ENCODE peak calls at places on chromosomes 3 and 15, in nine cellular contexts. One of them, this sample, is unnamed. For H3K27me3 and H3K36me3, the result is how much of the 10 kb centered on the place peaks cover.

GRCh38 chr15:42704492-42704926 is 32.4 kb downstream of the CDAN1 start:
- DNase-seq in PC-9: peak
- DNase-seq in psoas muscle: no peak
- DNase-seq in MM.1S: peak
- DNase-seq in cardiac muscle cell: peak
- DNase-seq in CD8-positive, alpha-beta T cell: peak
- DNase-seq in CD4-positive, CD25-positive, alpha-beta regulatory T cell: peak
- DNase-seq in right lobe of liver: peak
- DNase-seq in tibial artery: peak
- DNase-seq in this sample: peak

GRCh38 chr15:49041406-49041805 is 4.8 kb downstream of the SECISBP2L start:
- DNase-seq in cardiac muscle cell: peak
- DNase-seq in MM.1S: no peak
- DNase-seq in PC-9: no peak
- DNase-seq in CD4-positive, CD25-positive, alpha-beta regulatory T cell: no peak
- DNase-seq in right lobe of liver: no peak
- DNase-seq in CD8-positive, alpha-beta T cell: no peak
- DNase-seq in tibial artery: no peak
- DNase-seq in psoas muscle: no peak
- DNase-seq in this sample: no peak

GRCh38 chr3:97991278-97991652 is 19.0 kb upstream of the RIOX2 start:
- DNase-seq in MM.1S: no peak
- DNase-seq in CD4-positive, CD25-positive, alpha-beta regulatory T cell: no peak
- DNase-seq in CD8-positive, alpha-beta T cell: no peak
- DNase-seq in right lobe of liver: no peak
- DNase-seq in tibial artery: no peak
- DNase-seq in PC-9: no peak
- DNase-seq in psoas muscle: no peak
- DNase-seq in cardiac muscle cell: no peak
- DNase-seq in this sample: no peak

GRCh38 chr15:35279811-35280210 is 194.7 kb upstream of the NANOGP8 start:
- DNase-seq in CD8-positive, alpha-beta T cell: no peak
- DNase-seq in psoas muscle: no peak
- DNase-seq in cardiac muscle cell: peak
- DNase-seq in CD4-positive, CD25-positive, alpha-beta regulatory T cell: no peak
- DNase-seq in tibial artery: no peak
- DNase-seq in MM.1S: no peak
- DNase-seq in PC-9: no peak
- DNase-seq in right lobe of liver: no peak
- DNase-seq in this sample: no peak

GRCh38 chr15:62453979-62454378 is 288.9 kb upstream of the C2CD4B start:
- DNase-seq in right lobe of liver: no peak
- DNase-seq in tibial artery: no peak
- DNase-seq in psoas muscle: no peak
- DNase-seq in PC-9: no peak
- DNase-seq in CD4-positive, CD25-positive, alpha-beta regulatory T cell: no peak
- DNase-seq in CD8-positive, alpha-beta T cell: no peak
- DNase-seq in cardiac muscle cell: peak
- DNase-seq in MM.1S: no peak
- DNase-seq in this sample: no peak

GRCh38 chr15:72820278-72820677 is 36.7 kb upstream of the ADPGK start:
- DNase-seq in tibial artery: no peak
- DNase-seq in cardiac muscle cell: no peak
- DNase-seq in right lobe of liver: no peak
- DNase-seq in MM.1S: no peak
- DNase-seq in CD4-positive, CD25-positive, alpha-beta regulatory T cell: no peak
- DNase-seq in PC-9: no peak
- DNase-seq in psoas muscle: no peak
- DNase-seq in CD8-positive, alpha-beta T cell: no peak
- DNase-seq in this sample: no peak

GRCh38 chr15:75307778-75308390 is 25.2 kb downstream of the GOLGA6D start:
- DNase-seq in CD8-positive, alpha-beta T cell: no peak
- DNase-seq in MM.1S: peak
- DNase-seq in psoas muscle: no peak
- DNase-seq in PC-9: peak
- DNase-seq in cardiac muscle cell: peak
- DNase-seq in tibial artery: no peak
- DNase-seq in right lobe of liver: peak
- DNase-seq in CD4-positive, CD25-positive, alpha-beta regulatory T cell: no peak
- DNase-seq in this sample: peak

GRCh38 chr3:24149032-24149431 is 203.9 kb downstream of the NR1D2 start:
- DNase-seq in PC-9: no peak
- DNase-seq in tibial artery: no peak
- DNase-seq in cardiac muscle cell: no peak
- DNase-seq in psoas muscle: no peak
- DNase-seq in CD4-positive, CD25-positive, alpha-beta regulatory T cell: no peak
- DNase-seq in right lobe of liver: no peak
- DNase-seq in CD8-positive, alpha-beta T cell: no peak
- DNase-seq in MM.1S: no peak
- DNase-seq in this sample: no peak

GRCh38 chr3:124097362-124098120 is 105.6 kb upstream of the ROPN1 start:
- DNase-seq in psoas muscle: no peak
- DNase-seq in right lobe of liver: no peak
- DNase-seq in PC-9: no peak
- DNase-seq in MM.1S: no peak
- DNase-seq in CD4-positive, CD25-positive, alpha-beta regulatory T cell: no peak
- DNase-seq in tibial artery: no peak
- DNase-seq in cardiac muscle cell: no peak
- DNase-seq in CD8-positive, alpha-beta T cell: no peak
- DNase-seq in this sample: no peak

GRCh38 chr3:113758389-113759029 is 11.7 kb downstream of the ATP6V1A start:
- DNase-seq in PC-9: no peak
- DNase-seq in CD4-positive, CD25-positive, alpha-beta regulatory T cell: no peak
- DNase-seq in cardiac muscle cell: peak
- DNase-seq in tibial artery: no peak
- DNase-seq in CD8-positive, alpha-beta T cell: no peak
- DNase-seq in psoas muscle: no peak
- DNase-seq in MM.1S: no peak
- DNase-seq in right lobe of liver: no peak
- DNase-seq in this sample: no peak

GRCh38 chr3:70779296-70779695 is 466.9 kb upstream of the MDFIC2 start:
- DNase-seq in tibial artery: no peak
- DNase-seq in cardiac muscle cell: no peak
- DNase-seq in MM.1S: no peak
- DNase-seq in right lobe of liver: no peak
- DNase-seq in psoas muscle: no peak
- DNase-seq in CD4-positive, CD25-positive, alpha-beta regulatory T cell: no peak
- DNase-seq in CD8-positive, alpha-beta T cell: no peak
- DNase-seq in PC-9: no peak
- DNase-seq in this sample: no peak

GRCh38 chr15:33201376-33202189 is 7.1 kb upstream of the FMN1 start:
- DNase-seq in tibial artery: no peak
- DNase-seq in psoas muscle: peak
- DNase-seq in CD4-positive, CD25-positive, alpha-beta regulatory T cell: peak
- DNase-seq in right lobe of liver: peak
- DNase-seq in CD8-positive, alpha-beta T cell: peak
- DNase-seq in PC-9: peak
- DNase-seq in MM.1S: peak
- DNase-seq in cardiac muscle cell: peak
- DNase-seq in this sample: peak

GRCh38 chr3:171991166-171991565 is 48.2 kb upstream of the FNDC3B start:
- DNase-seq in right lobe of liver: no peak
- DNase-seq in MM.1S: no peak
- DNase-seq in CD8-positive, alpha-beta T cell: no peak
- DNase-seq in cardiac muscle cell: no peak
- DNase-seq in tibial artery: no peak
- DNase-seq in CD4-positive, CD25-positive, alpha-beta regulatory T cell: no peak
- DNase-seq in psoas muscle: no peak
- DNase-seq in PC-9: no peak
- DNase-seq in this sample: no peak

GRCh38 chr3:140050977-140051957 is 116.3 kb downstream of the CLSTN2 start:
- DNase-seq in PC-9: no peak
- DNase-seq in CD8-positive, alpha-beta T cell: no peak
- DNase-seq in cardiac muscle cell: no peak
- DNase-seq in psoas muscle: no peak
- DNase-seq in right lobe of liver: peak
- DNase-seq in MM.1S: no peak
- DNase-seq in tibial artery: no peak
- DNase-seq in CD4-positive, CD25-positive, alpha-beta regulatory T cell: no peak
- DNase-seq in this sample: peak

GRCh38 chr15:62085740-62086139 is 19.0 kb downstream of the C2CD4A start:
- DNase-seq in cardiac muscle cell: peak
- DNase-seq in psoas muscle: no peak
- DNase-seq in MM.1S: no peak
- DNase-seq in CD4-positive, CD25-positive, alpha-beta regulatory T cell: no peak
- DNase-seq in tibial artery: peak
- DNase-seq in PC-9: no peak
- DNase-seq in CD8-positive, alpha-beta T cell: no peak
- DNase-seq in right lobe of liver: no peak
- DNase-seq in this sample: no peak

GRCh38 chr3:118863731-118864322 is 170.8 kb downstream of the IGSF11 start:
- DNase-seq in MM.1S: no peak
- DNase-seq in CD8-positive, alpha-beta T cell: no peak
- DNase-seq in right lobe of liver: no peak
- DNase-seq in cardiac muscle cell: no peak
- DNase-seq in CD4-positive, CD25-positive, alpha-beta regulatory T cell: no peak
- DNase-seq in PC-9: no peak
- DNase-seq in psoas muscle: no peak
- DNase-seq in tibial artery: no peak
- DNase-seq in this sample: peak

GRCh38 chr3:31590650-31591049 is 57.9 kb downstream of the STT3B start:
- DNase-seq in cardiac muscle cell: no peak
- DNase-seq in right lobe of liver: no peak
- DNase-seq in psoas muscle: no peak
- DNase-seq in PC-9: no peak
- DNase-seq in CD4-positive, CD25-positive, alpha-beta regulatory T cell: no peak
- DNase-seq in MM.1S: no peak
- DNase-seq in tibial artery: no peak
- DNase-seq in CD8-positive, alpha-beta T cell: no peak
- DNase-seq in this sample: no peak

GRCh38 chr3:177041021-177041729 is 156.1 kb downstream of the TBL1XR1 start:
- DNase-seq in MM.1S: no peak
- DNase-seq in psoas muscle: no peak
- DNase-seq in tibial artery: peak
- DNase-seq in cardiac muscle cell: peak
- DNase-seq in right lobe of liver: no peak
- DNase-seq in CD4-positive, CD25-positive, alpha-beta regulatory T cell: no peak
- DNase-seq in CD8-positive, alpha-beta T cell: no peak
- DNase-seq in PC-9: no peak
- DNase-seq in this sample: no peak

DNA sequence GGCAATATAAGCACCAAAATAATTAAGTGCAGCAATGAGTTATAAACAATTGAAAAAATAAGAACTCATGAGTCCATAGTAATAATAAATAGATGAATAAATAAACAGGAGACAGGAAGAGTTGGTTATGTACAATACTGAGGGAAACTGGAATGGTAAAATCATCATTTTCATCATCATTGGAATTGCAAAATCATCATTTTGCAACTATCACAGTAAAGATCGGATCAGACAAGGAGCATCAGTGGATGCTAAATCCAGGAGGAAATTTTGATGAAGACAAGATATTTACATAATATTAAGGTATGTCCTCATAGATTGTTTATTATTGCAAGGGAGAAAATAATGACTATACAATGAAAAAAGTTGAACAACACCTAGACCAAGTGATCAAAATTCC is 38.8 kb upstream of the ACAN start:
- DNase-seq in CD8-positive, alpha-beta T cell: no peak
- DNase-seq in cardiac muscle cell: no peak
- DNase-seq in CD4-positive, CD25-positive, alpha-beta regulatory T cell: no peak
- DNase-seq in tibial artery: no peak
- DNase-seq in MM.1S: no peak
- DNase-seq in psoas muscle: no peak
- DNase-seq in PC-9: no peak
- DNase-seq in right lobe of liver: no peak
- DNase-seq in this sample: no peak
- H3K27me3 ChIP-seq in CD8-positive, alpha-beta T cell: under half
- H3K27me3 ChIP-seq in cardiac muscle cell: under half
- H3K27me3 ChIP-seq in CD4-positive, CD25-positive, alpha-beta regulatory T cell: under half
- H3K27me3 ChIP-seq in tibial artery: under half
- H3K27me3 ChIP-seq in MM.1S: under half
- H3K27me3 ChIP-seq in psoas muscle: under half
- H3K27me3 ChIP-seq in PC-9: half or more
- H3K27me3 ChIP-seq in right lobe of liver: under half
- H3K27me3 ChIP-seq in this sample: under half

DNA sequence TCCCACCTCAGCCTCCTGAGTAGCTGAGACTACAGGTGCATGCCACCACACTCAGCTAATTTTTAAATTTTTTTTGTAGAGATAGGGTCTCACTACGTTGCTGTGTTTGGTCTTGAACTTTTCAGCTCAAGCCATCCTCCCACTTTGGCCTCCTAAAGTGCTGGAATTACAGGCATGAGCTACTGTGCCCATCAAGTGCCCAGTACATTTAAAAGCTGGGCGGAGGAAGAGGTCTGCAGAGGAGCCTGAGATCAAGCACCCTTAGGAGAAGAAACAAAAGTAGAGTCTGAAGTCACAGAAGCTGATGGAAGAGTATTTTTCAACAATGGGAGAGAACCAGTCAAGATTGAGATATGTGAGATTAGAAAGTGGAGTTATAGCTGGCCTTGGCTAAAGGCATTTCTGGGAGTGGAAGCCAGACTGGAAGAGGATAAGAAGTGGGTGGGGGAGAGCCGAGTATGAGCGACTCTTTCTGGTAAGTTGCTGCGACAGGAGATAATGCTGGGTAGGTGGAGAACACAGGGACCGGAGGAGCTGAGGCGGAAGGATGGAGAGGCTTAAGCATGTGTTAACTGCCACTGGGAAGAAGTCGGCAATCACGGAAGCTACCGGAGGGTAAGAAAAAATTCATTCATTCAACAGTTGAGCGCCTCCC is 782 bp upstream of the IREB2 start:
- DNase-seq in tibial artery: no peak
- DNase-seq in MM.1S: no peak
- DNase-seq in psoas muscle: no peak
- DNase-seq in CD8-positive, alpha-beta T cell: no peak
- DNase-seq in CD4-positive, CD25-positive, alpha-beta regulatory T cell: no peak
- DNase-seq in cardiac muscle cell: no peak
- DNase-seq in PC-9: no peak
- DNase-seq in right lobe of liver: no peak
- DNase-seq in this sample: peak
- H3K27ac ChIP-seq in tibial artery: peak
- H3K27ac ChIP-seq in MM.1S: peak
- H3K27ac ChIP-seq in psoas muscle: peak
- H3K27ac ChIP-seq in CD8-positive, alpha-beta T cell: peak
- H3K27ac ChIP-seq in CD4-positive, CD25-positive, alpha-beta regulatory T cell: peak
- H3K27ac ChIP-seq in cardiac muscle cell: peak
- H3K27ac ChIP-seq in PC-9: peak
- H3K27ac ChIP-seq in right lobe of liver: peak
- H3K27ac ChIP-seq in this sample: peak

DNA sequence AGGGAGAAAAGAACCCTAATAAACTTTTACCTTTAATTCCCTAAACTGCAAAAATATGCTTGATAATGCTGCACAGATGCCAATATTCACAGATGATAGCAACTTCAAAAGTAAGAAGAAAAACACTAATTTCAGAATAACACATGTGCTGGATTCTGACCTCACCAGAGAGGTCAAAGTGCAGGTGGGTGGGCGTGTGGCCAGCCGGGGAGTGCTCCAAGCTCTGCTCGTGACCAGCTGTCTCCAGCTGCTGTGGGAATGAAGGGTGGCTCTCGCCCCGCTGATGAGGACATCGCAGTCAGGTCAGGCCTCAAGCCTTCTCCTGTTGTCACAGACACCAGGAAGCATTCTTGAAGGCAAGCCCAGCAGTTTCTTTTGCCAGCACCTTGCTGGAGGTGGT is 57.1 kb downstream of the ADAMTS17 start:
- DNase-seq in PC-9: no peak
- DNase-seq in tibial artery: no peak
- DNase-seq in CD8-positive, alpha-beta T cell: no peak
- DNase-seq in CD4-positive, CD25-positive, alpha-beta regulatory T cell: no peak
- DNase-seq in MM.1S: no peak
- DNase-seq in psoas muscle: peak
- DNase-seq in cardiac muscle cell: peak
- DNase-seq in right lobe of liver: peak
- DNase-seq in this sample: peak
- H3K36me3 ChIP-seq in PC-9: under half
- H3K36me3 ChIP-seq in tibial artery: under half
- H3K36me3 ChIP-seq in CD8-positive, alpha-beta T cell: under half
- H3K36me3 ChIP-seq in CD4-positive, CD25-positive, alpha-beta regulatory T cell: under half
- H3K36me3 ChIP-seq in MM.1S: under half
- H3K36me3 ChIP-seq in psoas muscle: under half
- H3K36me3 ChIP-seq in cardiac muscle cell: under half
- H3K36me3 ChIP-seq in right lobe of liver: under half
- H3K36me3 ChIP-seq in this sample: under half

GRCh38 chr3:50410185-50410584 is 50.9 kb upstream of the TMEM115 start:
- DNase-seq in MM.1S: no peak
- DNase-seq in tibial artery: no peak
- DNase-seq in cardiac muscle cell: no peak
- DNase-seq in CD8-positive, alpha-beta T cell: no peak
- DNase-seq in psoas muscle: no peak
- DNase-seq in right lobe of liver: no peak
- DNase-seq in CD4-positive, CD25-positive, alpha-beta regulatory T cell: no peak
- DNase-seq in PC-9: no peak
- DNase-seq in this sample: no peak
- H3K27me3 ChIP-seq in MM.1S: half or more
- H3K27me3 ChIP-seq in tibial artery: under half
- H3K27me3 ChIP-seq in cardiac muscle cell: under half
- H3K27me3 ChIP-seq in CD8-positive, alpha-beta T cell: under half
- H3K27me3 ChIP-seq in psoas muscle: under half
- H3K27me3 ChIP-seq in right lobe of liver: under half
- H3K27me3 ChIP-seq in CD4-positive, CD25-positive, alpha-beta regulatory T cell: under half
- H3K27me3 ChIP-seq in PC-9: under half
- H3K27me3 ChIP-seq in this sample: under half

This sample was measured in SJCRH30.